ENCODE peak calls at places on chromosomes 16 and 17, in nine cellular contexts. One of them, this sample, is unnamed.
A peak's percentile ranks its signal among the peaks of the same experiment; 100 is the strongest.

GRCh38 chr16:2739555-2740435 is 12.6 kb upstream of the SRRM2 start:
- DNase-seq in fibroblast of mammary gland: no peak
- DNase-seq in DND-41: no peak
- DNase-seq in fibroblast of the aortic adventitia: no peak
- DNase-seq in AG09309: no peak
- DNase-seq in BJ: no peak
- DNase-seq in transverse colon: no peak
- DNase-seq in hepatocyte: no peak
- DNase-seq in neural crest cell: no peak
- DNase-seq in this sample: no peak

GRCh38 chr17:60510031-60510430 is 16.0 kb downstream of the APPBP2 start:
- DNase-seq in hepatocyte: no peak
- DNase-seq in BJ: no peak
- DNase-seq in AG09309: no peak
- DNase-seq in fibroblast of the aortic adventitia: no peak
- DNase-seq in neural crest cell: no peak
- DNase-seq in DND-41: no peak
- DNase-seq in fibroblast of mammary gland: peak; percentile 35
- DNase-seq in transverse colon: no peak
- DNase-seq in this sample: no peak

GRCh38 chr17:78142113-78142861 is 3.9 kb upstream of the C17orf99 start:
- DNase-seq in neural crest cell: no peak
- DNase-seq in transverse colon: peak; percentile 78
- DNase-seq in fibroblast of mammary gland: peak; percentile 78
- DNase-seq in DND-41: no peak
- DNase-seq in AG09309: no peak
- DNase-seq in BJ: no peak
- DNase-seq in fibroblast of the aortic adventitia: peak; percentile 42
- DNase-seq in hepatocyte: peak; percentile 79
- DNase-seq in this sample: no peak

GRCh38 chr17:70687421-70687820 is 518.1 kb downstream of the KCNJ2 start:
- DNase-seq in fibroblast of the aortic adventitia: no peak
- DNase-seq in fibroblast of mammary gland: no peak
- DNase-seq in DND-41: no peak
- DNase-seq in AG09309: no peak
- DNase-seq in BJ: no peak
- DNase-seq in hepatocyte: peak; percentile 22
- DNase-seq in transverse colon: no peak
- DNase-seq in neural crest cell: no peak
- DNase-seq in this sample: no peak

GRCh38 chr16:57612494-57612893 is 15.9 kb upstream of the ADGRG1 start:
- DNase-seq in BJ: no peak
- DNase-seq in fibroblast of mammary gland: no peak
- DNase-seq in fibroblast of the aortic adventitia: no peak
- DNase-seq in AG09309: no peak
- DNase-seq in DND-41: no peak
- DNase-seq in transverse colon: no peak
- DNase-seq in neural crest cell: no peak
- DNase-seq in hepatocyte: no peak
- DNase-seq in this sample: no peak

GRCh38 chr17:42458497-42459255 is at the start of gene ATP6V0A1:
- DNase-seq in fibroblast of mammary gland: peak; percentile 81
- DNase-seq in hepatocyte: peak; percentile 95
- DNase-seq in AG09309: no peak
- DNase-seq in neural crest cell: peak; percentile 89
- DNase-seq in BJ: no peak
- DNase-seq in transverse colon: peak; percentile 97
- DNase-seq in fibroblast of the aortic adventitia: peak; percentile 79
- DNase-seq in DND-41: peak; percentile 82
- DNase-seq in this sample: peak; percentile 53

GRCh38 chr17:47778184-47778635 is 43.4 kb downstream of the OSBPL7 start:
- DNase-seq in neural crest cell: no peak
- DNase-seq in DND-41: no peak
- DNase-seq in transverse colon: no peak
- DNase-seq in fibroblast of mammary gland: no peak
- DNase-seq in fibroblast of the aortic adventitia: no peak
- DNase-seq in AG09309: no peak
- DNase-seq in hepatocyte: no peak
- DNase-seq in BJ: no peak
- DNase-seq in this sample: no peak

GRCh38 chr16:21274172-21274726 is 3.8 kb downstream of the CRYM start:
- DNase-seq in DND-41: no peak
- DNase-seq in BJ: no peak
- DNase-seq in fibroblast of the aortic adventitia: no peak
- DNase-seq in hepatocyte: no peak
- DNase-seq in neural crest cell: no peak
- DNase-seq in fibroblast of mammary gland: no peak
- DNase-seq in AG09309: no peak
- DNase-seq in transverse colon: no peak
- DNase-seq in this sample: no peak

GRCh38 chr17:79749156-79749815 is 18.5 kb downstream of the ENPP7 start:
- DNase-seq in transverse colon: no peak
- DNase-seq in hepatocyte: no peak
- DNase-seq in DND-41: no peak
- DNase-seq in neural crest cell: no peak
- DNase-seq in BJ: peak; percentile 28
- DNase-seq in fibroblast of the aortic adventitia: peak; percentile 89
- DNase-seq in fibroblast of mammary gland: peak; percentile 80
- DNase-seq in AG09309: peak; percentile 59
- DNase-seq in this sample: peak; percentile 16

GRCh38 chr16:1913327-1914083 is 4.7 kb downstream of the HS3ST6 start:
- DNase-seq in hepatocyte: peak; percentile 61
- DNase-seq in transverse colon: peak; percentile 91
- DNase-seq in fibroblast of the aortic adventitia: no peak
- DNase-seq in fibroblast of mammary gland: no peak
- DNase-seq in AG09309: no peak
- DNase-seq in neural crest cell: no peak
- DNase-seq in BJ: no peak
- DNase-seq in DND-41: no peak
- DNase-seq in this sample: no peak

GRCh38 chr17:17904171-17905035 is 67.6 kb upstream of the SREBF1 start:
- DNase-seq in DND-41: no peak
- DNase-seq in fibroblast of mammary gland: no peak
- DNase-seq in transverse colon: no peak
- DNase-seq in neural crest cell: no peak
- DNase-seq in hepatocyte: no peak
- DNase-seq in AG09309: no peak
- DNase-seq in fibroblast of the aortic adventitia: peak; percentile 62
- DNase-seq in BJ: no peak
- DNase-seq in this sample: peak; percentile 22

GRCh38 chr16:57273826-57274225 is 10.6 kb downstream of the PLLP start:
- DNase-seq in hepatocyte: no peak
- DNase-seq in transverse colon: no peak
- DNase-seq in fibroblast of mammary gland: no peak
- DNase-seq in neural crest cell: no peak
- DNase-seq in DND-41: no peak
- DNase-seq in fibroblast of the aortic adventitia: no peak
- DNase-seq in BJ: no peak
- DNase-seq in AG09309: no peak
- DNase-seq in this sample: no peak

GRCh38 chr17:38510424-38511125 is 82.3 kb downstream of the ARHGAP23 start:
- DNase-seq in neural crest cell: peak; percentile 41
- DNase-seq in fibroblast of the aortic adventitia: no peak
- DNase-seq in transverse colon: no peak
- DNase-seq in DND-41: no peak
- DNase-seq in BJ: no peak
- DNase-seq in hepatocyte: peak; percentile 85
- DNase-seq in fibroblast of mammary gland: no peak
- DNase-seq in AG09309: no peak
- DNase-seq in this sample: no peak
- TF ChIP-seq CTCF in neural crest cell: no peak
- TF ChIP-seq CTCF in fibroblast of the aortic adventitia: no peak
- TF ChIP-seq CTCF in transverse colon: no peak
- TF ChIP-seq CTCF in DND-41: no peak
- TF ChIP-seq CTCF in BJ: no peak
- TF ChIP-seq CTCF in hepatocyte: peak; percentile 9
- TF ChIP-seq CTCF in fibroblast of mammary gland: no peak
- TF ChIP-seq CTCF in AG09309: no peak
- TF ChIP-seq CTCF in this sample: no peak

GRCh38 chr16:80503144-80503543 is 37.6 kb upstream of the DYNLRB2 start:
- DNase-seq in fibroblast of the aortic adventitia: no peak
- DNase-seq in fibroblast of mammary gland: no peak
- DNase-seq in DND-41: no peak
- DNase-seq in transverse colon: no peak
- DNase-seq in BJ: no peak
- DNase-seq in AG09309: no peak
- DNase-seq in hepatocyte: no peak
- DNase-seq in neural crest cell: no peak
- DNase-seq in this sample: no peak

DNA sequence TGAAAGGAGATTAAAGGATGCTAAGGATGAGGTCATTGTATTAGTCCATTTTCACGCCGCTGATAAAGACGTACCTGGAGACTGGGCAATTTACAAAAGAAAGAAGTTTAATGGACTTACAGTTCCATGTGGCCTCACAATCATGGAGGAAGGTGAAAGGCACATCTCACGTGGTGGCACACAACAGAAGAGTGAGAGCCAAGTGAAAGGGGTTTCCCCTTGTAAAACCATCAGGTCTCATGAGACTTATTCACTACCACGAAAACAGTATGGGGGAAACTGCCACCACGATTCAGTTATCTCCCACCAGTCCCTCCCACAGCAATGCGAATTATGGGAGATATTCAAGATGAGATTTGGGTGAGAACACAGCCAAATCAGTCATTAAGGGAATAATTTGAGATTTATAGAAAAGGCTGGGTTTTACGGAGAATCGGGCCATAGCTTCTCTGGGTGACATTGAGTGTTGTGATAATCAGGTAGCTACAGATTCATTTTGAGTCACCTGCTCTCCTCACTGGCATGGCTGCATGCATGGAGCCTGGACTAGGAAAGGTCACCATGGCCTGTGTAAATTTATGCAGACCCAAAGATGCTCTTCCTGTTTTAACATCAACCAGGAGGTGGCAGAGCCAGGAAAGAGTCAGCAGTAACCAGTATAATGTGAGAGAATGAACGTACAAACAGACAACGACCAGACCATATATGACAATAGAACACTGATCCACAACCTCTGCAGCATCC is 40.5 kb upstream of the DYNLRB2 start:
- DNase-seq in DND-41: no peak
- DNase-seq in BJ: no peak
- DNase-seq in transverse colon: no peak
- DNase-seq in hepatocyte: no peak
- DNase-seq in AG09309: no peak
- DNase-seq in fibroblast of the aortic adventitia: no peak
- DNase-seq in neural crest cell: no peak
- DNase-seq in fibroblast of mammary gland: no peak
- DNase-seq in this sample: no peak
- TF ChIP-seq CTCF in DND-41: no peak
- TF ChIP-seq CTCF in BJ: no peak
- TF ChIP-seq CTCF in transverse colon: no peak
- TF ChIP-seq CTCF in hepatocyte: no peak
- TF ChIP-seq CTCF in AG09309: no peak
- TF ChIP-seq CTCF in fibroblast of the aortic adventitia: no peak
- TF ChIP-seq CTCF in neural crest cell: no peak
- TF ChIP-seq CTCF in fibroblast of mammary gland: no peak
- TF ChIP-seq CTCF in this sample: no peak

GRCh38 chr16:5633845-5634440 is 536.3 kb upstream of the EEF2KMT start:
- DNase-seq in fibroblast of the aortic adventitia: no peak
- DNase-seq in fibroblast of mammary gland: peak; percentile 25
- DNase-seq in DND-41: no peak
- DNase-seq in transverse colon: no peak
- DNase-seq in AG09309: no peak
- DNase-seq in BJ: no peak
- DNase-seq in hepatocyte: peak; percentile 54
- DNase-seq in neural crest cell: no peak
- DNase-seq in this sample: no peak
- TF ChIP-seq CTCF in fibroblast of the aortic adventitia: no peak
- TF ChIP-seq CTCF in fibroblast of mammary gland: peak; percentile 32
- TF ChIP-seq CTCF in DND-41: peak; percentile 72
- TF ChIP-seq CTCF in transverse colon: peak; percentile 19
- TF ChIP-seq CTCF in AG09309: no peak
- TF ChIP-seq CTCF in BJ: peak; percentile 7
- TF ChIP-seq CTCF in hepatocyte: peak; percentile 53
- TF ChIP-seq CTCF in neural crest cell: peak; percentile 71
- TF ChIP-seq CTCF in this sample: no peak

GRCh38 chr17:21095735-21096134 is 31.0 kb upstream of the DHRS7B start:
- DNase-seq in fibroblast of the aortic adventitia: no peak
- DNase-seq in BJ: no peak
- DNase-seq in neural crest cell: no peak
- DNase-seq in DND-41: no peak
- DNase-seq in AG09309: no peak
- DNase-seq in hepatocyte: no peak
- DNase-seq in fibroblast of mammary gland: no peak
- DNase-seq in transverse colon: no peak
- DNase-seq in this sample: no peak
- TF ChIP-seq CTCF in fibroblast of the aortic adventitia: no peak
- TF ChIP-seq CTCF in BJ: no peak
- TF ChIP-seq CTCF in neural crest cell: no peak
- TF ChIP-seq CTCF in DND-41: no peak
- TF ChIP-seq CTCF in AG09309: no peak
- TF ChIP-seq CTCF in hepatocyte: no peak
- TF ChIP-seq CTCF in fibroblast of mammary gland: no peak
- TF ChIP-seq CTCF in transverse colon: no peak
- TF ChIP-seq CTCF in this sample: no peak

GRCh38 chr17:75033346-75034235 is 13.2 kb downstream of the ATP5PD start:
- DNase-seq in AG09309: peak; percentile 71
- DNase-seq in DND-41: no peak
- DNase-seq in hepatocyte: peak; percentile 97
- DNase-seq in neural crest cell: peak; percentile 100
- DNase-seq in fibroblast of the aortic adventitia: peak; percentile 94
- DNase-seq in fibroblast of mammary gland: peak; percentile 93
- DNase-seq in BJ: no peak
- DNase-seq in transverse colon: peak; percentile 93
- DNase-seq in this sample: peak; percentile 86
- TF ChIP-seq CTCF in AG09309: no peak
- TF ChIP-seq CTCF in DND-41: no peak
- TF ChIP-seq CTCF in hepatocyte: no peak
- TF ChIP-seq CTCF in neural crest cell: no peak
- TF ChIP-seq CTCF in fibroblast of the aortic adventitia: no peak
- TF ChIP-seq CTCF in fibroblast of mammary gland: peak; percentile 8
- TF ChIP-seq CTCF in BJ: no peak
- TF ChIP-seq CTCF in transverse colon: no peak
- TF ChIP-seq CTCF in this sample: no peak

DNA sequence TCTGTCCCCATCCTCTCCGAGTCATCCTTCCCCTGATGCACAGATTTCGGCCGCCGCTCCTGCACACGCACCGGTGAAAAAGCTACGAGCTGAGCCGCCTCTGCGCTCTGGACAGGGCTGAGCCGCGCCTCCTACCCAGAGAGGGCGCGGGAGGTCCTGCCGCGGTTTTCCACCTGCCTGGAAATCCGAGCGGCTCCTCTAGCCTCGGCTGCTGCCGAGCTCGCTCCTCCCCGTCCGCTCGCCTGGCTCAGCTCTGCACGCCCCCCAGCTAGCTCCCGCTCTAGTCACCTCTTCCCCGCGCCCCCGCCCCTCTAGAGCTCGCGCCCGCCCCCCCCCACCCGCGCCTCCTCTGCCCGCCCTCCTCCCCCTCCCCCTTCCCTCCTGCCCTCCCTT is 198 bp upstream of the SHISA9 start:
- DNase-seq in neural crest cell: peak; percentile 23
- DNase-seq in DND-41: no peak
- DNase-seq in transverse colon: no peak
- DNase-seq in hepatocyte: peak; percentile 44
- DNase-seq in BJ: no peak
- DNase-seq in AG09309: no peak
- DNase-seq in fibroblast of the aortic adventitia: no peak
- DNase-seq in fibroblast of mammary gland: no peak
- DNase-seq in this sample: no peak
- TF ChIP-seq CTCF in neural crest cell: no peak
- TF ChIP-seq CTCF in DND-41: no peak
- TF ChIP-seq CTCF in transverse colon: no peak
- TF ChIP-seq CTCF in hepatocyte: no peak
- TF ChIP-seq CTCF in BJ: no peak
- TF ChIP-seq CTCF in AG09309: no peak
- TF ChIP-seq CTCF in fibroblast of the aortic adventitia: no peak
- TF ChIP-seq CTCF in fibroblast of mammary gland: no peak
- TF ChIP-seq CTCF in this sample: no peak

This sample was measured in AG09319.